ENCODE peak calls at places on chromosomes 3 and 15, in five cellular contexts. H is NCI-H1694 treated with DMSO at 0.1 percent for 48 hours; I is stimulated activated CD4-positive, alpha-beta T cell treated with anti-CD3 and anti-CD28 coated beads, Interleukin-12 subunit alpha, Interleukin-12 subunit beta, amount 100 ng/mL, for 4 hours; N is GOT3; W is GM13976. M is an unnamed sample.

GRCh38 chr3:20225769-20226168 is 39.8 kb upstream of the SGO1 start:
- DNase-seq in I (no peak), N (no peak), W (no peak), H (peak; percentile 10), M (peak; percentile 4)

GRCh38 chr3:98322686-98323085 is 31.0 kb upstream of the OR5K4 start:
- DNase-seq in H (no peak), I (no peak), W (no peak), N (no peak), M (no peak)

GRCh38 chr3:183264249-183264648 is 11.2 kb downstream of the B3GNT5 start:
- DNase-seq in H (no peak), N (no peak), I (no peak), W (no peak), M (no peak)

GRCh38 chr15:70720228-70721016 is 42.9 kb downstream of the UACA start:
- DNase-seq in W (no peak), H (no peak), I (no peak), N (no peak), M (no peak)

GRCh38 chr15:57218826-57219576 is 157.3 kb upstream of the CGNL1 start:
- DNase-seq in N (no peak), H (peak; percentile 65), W (no peak), I (no peak), M (no peak)

GRCh38 chr3:99875573-99875924 is 57.9 kb downstream of the CMSS1 start:
- DNase-seq in N (no peak), H (no peak), I (no peak), W (no peak), M (no peak)

GRCh38 chr3:65532164-65532563 is 506.6 kb downstream of the MAGI1 start:
- DNase-seq in N (no peak), H (no peak), I (no peak), W (no peak), M (no peak)

GRCh38 chr3:161069441-161070251 is 35.5 kb downstream of the B3GALNT1 start:
- DNase-seq in W (peak; percentile 66), N (peak; percentile 22), H (no peak), I (no peak), M (no peak)

GRCh38 chr3:46405301-46406079 is 1.4 kb downstream of the CCR5AS start:
- DNase-seq in I (no peak), W (no peak), N (no peak), H (no peak), M (no peak)

GRCh38 chr3:67472674-67473201 is 181.7 kb downstream of the SUCLG2 start:
- DNase-seq in N (no peak), H (no peak), I (no peak), W (no peak), M (no peak)

GRCh38 chr3:22585504-22585903 is 617.6 kb upstream of the UBE2E2 start:
- DNase-seq in N (no peak), I (no peak), W (no peak), H (peak; percentile 22), M (no peak)

GRCh38 chr3:24196526-24196925 is 251.4 kb downstream of the NR1D2 start:
- DNase-seq in H (no peak), W (no peak), I (no peak), N (no peak), M (no peak)

GRCh38 chr3:195450731-195451229 is 8.0 kb upstream of the ACAP2 start:
- DNase-seq in W (no peak), H (no peak), I (no peak), N (no peak), M (no peak)

GRCh38 chr15:42691770-42692169 is 45.2 kb downstream of the CDAN1 start:
- DNase-seq in N (no peak), W (no peak), H (no peak), I (no peak), M (no peak)

GRCh38 chr3:194140520-194141414 is 4.8 kb downstream of the HES1 start:
- DNase-seq in I (peak; percentile 19), N (no peak), H (no peak), W (peak; percentile 52), M (peak; percentile 50)

GRCh38 chr3:139310474-139310933 is 33.3 kb upstream of the MRPS22 start:
- DNase-seq in I (no peak), H (no peak), N (no peak), W (no peak), M (no peak)

GRCh38 chr3:188690932-188691331 is 480.8 kb upstream of the TPRG1 start:
- DNase-seq in I (no peak), H (no peak), W (no peak), N (no peak), M (no peak)

GRCh38 chr3:29240248-29240647 is 40.6 kb upstream of the RBMS3 start:
- DNase-seq in H (no peak), W (no peak), I (no peak), N (no peak), M (peak; percentile 18)

GRCh38 chr3:69292959-69293574 is 92.8 kb downstream of the FRMD4B start:
- DNase-seq in H (no peak), I (no peak), N (no peak), W (no peak), M (no peak)

GRCh38 chr15:99909914-99910313 is 176.7 kb upstream of the LYSMD4 start:
- DNase-seq in I (no peak), N (no peak), H (no peak), W (peak; percentile 61), M (no peak)

GRCh38 chr3:10780243-10780642 is 35.8 kb upstream of the SLC6A11 start:
- DNase-seq in H (no peak), W (no peak), N (no peak), I (no peak), M (no peak)

GRCh38 chr15:22735781-22736180 is 50.7 kb upstream of the NIPA1 start:
- DNase-seq in I (no peak), W (no peak), N (no peak), H (no peak), M (no peak)

GRCh38 chr3:196643201-196643749 is 3.8 kb downstream of the NRROS start:
- DNase-seq in W (peak; percentile 85), I (no peak), H (no peak), N (no peak), M (no peak)

GRCh38 chr3:141268281-141268680 is 36.7 kb downstream of the PXYLP1 start:
- DNase-seq in W (no peak), I (no peak), H (no peak), N (no peak), M (no peak)

GRCh38 chr15:60124460-60125070 is 120.5 kb downstream of the FOXB1 start:
- DNase-seq in H (no peak), W (no peak), N (no peak), I (no peak), M (no peak)

GRCh38 chr3:54772707-54773106 is 155.2 kb downstream of the LRTM1 start:
- DNase-seq in I (no peak), H (no peak), N (no peak), W (no peak), M (no peak)

GRCh38 chr3:48641396-48641795 is 6.1 kb upstream of the SLC26A6 start:
- DNase-seq in W (no peak), H (no peak), I (no peak), N (no peak), M (no peak)

GRCh38 chr3:42936157-42936981 is 30.4 kb downstream of the ZNF662 start:
- DNase-seq in N (peak; percentile 19), W (no peak), I (no peak), H (no peak), M (no peak)

GRCh38 chr3:191366675-191367074 is 36.3 kb upstream of the UTS2B start:
- DNase-seq in I (no peak), N (no peak), W (no peak), H (no peak), M (no peak)

GRCh38 chr15:90654233-90655124 is 62.7 kb upstream of the BLM start:
- DNase-seq in I (no peak), W (no peak), N (no peak), H (no peak), M (no peak)

GRCh38 chr3:155745795-155746550 is 1.1 kb upstream of the PLCH1 start:
- DNase-seq in I (no peak), N (no peak), H (no peak), W (no peak), M (no peak)

GRCh38 chr15:43939070-43939469 is 112.3 kb downstream of the WDR76 start:
- DNase-seq in I (no peak), W (peak; percentile 47), N (no peak), H (peak; percentile 30), M (no peak)

GRCh38 chr3:46857485-46858341 is 5.5 kb downstream of the MYL3 start:
- DNase-seq in I (no peak), H (no peak), W (no peak), N (no peak), M (no peak)

M was measured in SW 1271.